ENCODE peak calls at places on chromosome 13, in nine cellular contexts. One of them, this sample, is unnamed.

GRCh38 chr13:96728463-96728862 is 265.8 kb downstream of the OXGR1 start:
- DNase-seq in astrocyte: no peak
- DNase-seq in tibial artery: no peak
- DNase-seq in CD4-positive, CD25-positive, alpha-beta regulatory T cell: no peak
- DNase-seq in A549: no peak
- DNase-seq in mucosa of descending colon: no peak
- DNase-seq in Panc1: no peak
- DNase-seq in fibroblast of mammary gland: no peak
- DNase-seq in neuronal stem cell: no peak
- DNase-seq in this sample: no peak

GRCh38 chr13:33524086-33524485 is 238.5 kb upstream of the STARD13 start:
- DNase-seq in mucosa of descending colon: no peak
- DNase-seq in fibroblast of mammary gland: peak; percentile 89
- DNase-seq in neuronal stem cell: no peak
- DNase-seq in Panc1: no peak
- DNase-seq in A549: no peak
- DNase-seq in CD4-positive, CD25-positive, alpha-beta regulatory T cell: no peak
- DNase-seq in astrocyte: peak; percentile 90
- DNase-seq in tibial artery: no peak
- DNase-seq in this sample: no peak

GRCh38 chr13:20475927-20476691 is 49.5 kb downstream of the CRYL1 start:
- DNase-seq in tibial artery: no peak
- DNase-seq in Panc1: no peak
- DNase-seq in fibroblast of mammary gland: no peak
- DNase-seq in astrocyte: peak; percentile 38
- DNase-seq in A549: no peak
- DNase-seq in neuronal stem cell: no peak
- DNase-seq in CD4-positive, CD25-positive, alpha-beta regulatory T cell: peak; percentile 93
- DNase-seq in mucosa of descending colon: peak; percentile 24
- DNase-seq in this sample: no peak

GRCh38 chr13:111937763-111938375 is 129.1 kb upstream of the SOX1 start:
- DNase-seq in CD4-positive, CD25-positive, alpha-beta regulatory T cell: no peak
- DNase-seq in A549: no peak
- DNase-seq in tibial artery: no peak
- DNase-seq in Panc1: no peak
- DNase-seq in mucosa of descending colon: no peak
- DNase-seq in neuronal stem cell: no peak
- DNase-seq in astrocyte: no peak
- DNase-seq in fibroblast of mammary gland: no peak
- DNase-seq in this sample: no peak

GRCh38 chr13:26887594-26887993 is 127.0 kb upstream of the GPR12 start:
- DNase-seq in tibial artery: no peak
- DNase-seq in Panc1: no peak
- DNase-seq in astrocyte: no peak
- DNase-seq in CD4-positive, CD25-positive, alpha-beta regulatory T cell: no peak
- DNase-seq in neuronal stem cell: no peak
- DNase-seq in A549: no peak
- DNase-seq in mucosa of descending colon: no peak
- DNase-seq in fibroblast of mammary gland: no peak
- DNase-seq in this sample: no peak

GRCh38 chr13:45544520-45544919 is 71.0 kb downstream of the ERICH6B start:
- DNase-seq in neuronal stem cell: no peak
- DNase-seq in tibial artery: no peak
- DNase-seq in fibroblast of mammary gland: no peak
- DNase-seq in A549: no peak
- DNase-seq in astrocyte: no peak
- DNase-seq in Panc1: no peak
- DNase-seq in CD4-positive, CD25-positive, alpha-beta regulatory T cell: no peak
- DNase-seq in mucosa of descending colon: no peak
- DNase-seq in this sample: no peak

GRCh38 chr13:48235100-48235813 is 2.3 kb downstream of the ITM2B start:
- DNase-seq in tibial artery: peak; percentile 56
- DNase-seq in Panc1: no peak
- DNase-seq in fibroblast of mammary gland: no peak
- DNase-seq in neuronal stem cell: no peak
- DNase-seq in A549: no peak
- DNase-seq in CD4-positive, CD25-positive, alpha-beta regulatory T cell: peak; percentile 56
- DNase-seq in astrocyte: peak; percentile 42
- DNase-seq in mucosa of descending colon: peak; percentile 37
- DNase-seq in this sample: no peak

GRCh38 chr13:29702912-29703351 is 107.4 kb upstream of the SLC7A1 start:
- DNase-seq in CD4-positive, CD25-positive, alpha-beta regulatory T cell: no peak
- DNase-seq in Panc1: no peak
- DNase-seq in neuronal stem cell: no peak
- DNase-seq in fibroblast of mammary gland: peak; percentile 93
- DNase-seq in mucosa of descending colon: peak; percentile 9
- DNase-seq in tibial artery: peak; percentile 44
- DNase-seq in astrocyte: peak; percentile 87
- DNase-seq in A549: peak; percentile 1
- DNase-seq in this sample: no peak

GRCh38 chr13:91722267-91722884 is 324.0 kb downstream of the GPC5 start:
- DNase-seq in tibial artery: no peak
- DNase-seq in CD4-positive, CD25-positive, alpha-beta regulatory T cell: peak; percentile 9
- DNase-seq in fibroblast of mammary gland: peak; percentile 17
- DNase-seq in A549: peak; percentile 1
- DNase-seq in Panc1: no peak
- DNase-seq in astrocyte: peak; percentile 11
- DNase-seq in neuronal stem cell: no peak
- DNase-seq in mucosa of descending colon: peak; percentile 14
- DNase-seq in this sample: peak; percentile 21

GRCh38 chr13:48783181-48783630 is 129.5 kb downstream of the CYSLTR2 start:
- DNase-seq in mucosa of descending colon: peak; percentile 76
- DNase-seq in Panc1: peak; percentile 4
- DNase-seq in CD4-positive, CD25-positive, alpha-beta regulatory T cell: no peak
- DNase-seq in neuronal stem cell: no peak
- DNase-seq in fibroblast of mammary gland: peak; percentile 100
- DNase-seq in astrocyte: peak; percentile 85
- DNase-seq in A549: peak; percentile 88
- DNase-seq in tibial artery: peak; percentile 79
- DNase-seq in this sample: no peak

GRCh38 chr13:49791214-49791752 is 1.2 kb downstream of the KPNA3 start:
- DNase-seq in fibroblast of mammary gland: peak; percentile 46
- DNase-seq in Panc1: no peak
- DNase-seq in CD4-positive, CD25-positive, alpha-beta regulatory T cell: peak; percentile 66
- DNase-seq in A549: peak; percentile 44
- DNase-seq in astrocyte: peak; percentile 8
- DNase-seq in neuronal stem cell: no peak
- DNase-seq in tibial artery: no peak
- DNase-seq in mucosa of descending colon: peak; percentile 53
- DNase-seq in this sample: peak; percentile 50

GRCh38 chr13:99693812-99694211 is 192.5 kb downstream of the TM9SF2 start:
- DNase-seq in neuronal stem cell: no peak
- DNase-seq in mucosa of descending colon: no peak
- DNase-seq in fibroblast of mammary gland: no peak
- DNase-seq in CD4-positive, CD25-positive, alpha-beta regulatory T cell: no peak
- DNase-seq in Panc1: no peak
- DNase-seq in A549: no peak
- DNase-seq in tibial artery: no peak
- DNase-seq in astrocyte: no peak
- DNase-seq in this sample: no peak

GRCh38 chr13:94811753-94812152 is 99.4 kb upstream of the SOX21 start:
- DNase-seq in astrocyte: no peak
- DNase-seq in Panc1: no peak
- DNase-seq in mucosa of descending colon: no peak
- DNase-seq in A549: no peak
- DNase-seq in CD4-positive, CD25-positive, alpha-beta regulatory T cell: no peak
- DNase-seq in neuronal stem cell: no peak
- DNase-seq in fibroblast of mammary gland: no peak
- DNase-seq in tibial artery: no peak
- DNase-seq in this sample: no peak

GRCh38 chr13:112837371-112838037 is 131.5 kb upstream of the MCF2L start:
- DNase-seq in A549: no peak
- DNase-seq in mucosa of descending colon: no peak
- DNase-seq in astrocyte: no peak
- DNase-seq in neuronal stem cell: no peak
- DNase-seq in fibroblast of mammary gland: peak; percentile 19
- DNase-seq in tibial artery: no peak
- DNase-seq in Panc1: no peak
- DNase-seq in CD4-positive, CD25-positive, alpha-beta regulatory T cell: no peak
- DNase-seq in this sample: no peak

GRCh38 chr13:113808058-113808834 is 49.2 kb downstream of the TMEM255B start:
- DNase-seq in Panc1: no peak
- DNase-seq in A549: no peak
- DNase-seq in mucosa of descending colon: no peak
- DNase-seq in CD4-positive, CD25-positive, alpha-beta regulatory T cell: no peak
- DNase-seq in astrocyte: no peak
- DNase-seq in neuronal stem cell: no peak
- DNase-seq in tibial artery: no peak
- DNase-seq in fibroblast of mammary gland: no peak
- DNase-seq in this sample: no peak

GRCh38 chr13:26707122-26708006 is 53.2 kb downstream of the GPR12 start:
- DNase-seq in fibroblast of mammary gland: peak; percentile 57
- DNase-seq in astrocyte: peak; percentile 16
- DNase-seq in tibial artery: no peak
- DNase-seq in Panc1: no peak
- DNase-seq in neuronal stem cell: peak; percentile 48
- DNase-seq in A549: peak; percentile 51
- DNase-seq in mucosa of descending colon: peak; percentile 53
- DNase-seq in CD4-positive, CD25-positive, alpha-beta regulatory T cell: peak; percentile 43
- DNase-seq in this sample: peak; percentile 61

GRCh38 chr13:94968040-94968756 is 255.9 kb upstream of the SOX21 start:
- DNase-seq in tibial artery: no peak
- DNase-seq in CD4-positive, CD25-positive, alpha-beta regulatory T cell: no peak
- DNase-seq in Panc1: no peak
- DNase-seq in fibroblast of mammary gland: no peak
- DNase-seq in neuronal stem cell: peak; percentile 65
- DNase-seq in astrocyte: no peak
- DNase-seq in mucosa of descending colon: no peak
- DNase-seq in A549: peak; percentile 67
- DNase-seq in this sample: no peak

GRCh38 chr13:78609464-78610205 is 6.3 kb upstream of the POU4F1 start:
- DNase-seq in CD4-positive, CD25-positive, alpha-beta regulatory T cell: no peak
- DNase-seq in neuronal stem cell: peak; percentile 48
- DNase-seq in fibroblast of mammary gland: no peak
- DNase-seq in mucosa of descending colon: no peak
- DNase-seq in Panc1: no peak
- DNase-seq in A549: peak; percentile 14
- DNase-seq in tibial artery: no peak
- DNase-seq in astrocyte: no peak
- DNase-seq in this sample: peak; percentile 35
- H3K4me3 ChIP-seq in CD4-positive, CD25-positive, alpha-beta regulatory T cell: no peak overlapping the region
- H3K4me3 ChIP-seq in neuronal stem cell: peak overlapping the region; percentile 48
- H3K4me3 ChIP-seq in fibroblast of mammary gland: peak overlapping the region; percentile 37
- H3K4me3 ChIP-seq in mucosa of descending colon: no peak overlapping the region
- H3K4me3 ChIP-seq in Panc1: peak overlapping the region; percentile 55
- H3K4me3 ChIP-seq in A549: peak overlapping the region; percentile 62
- H3K4me3 ChIP-seq in tibial artery: peak overlapping the region; percentile 35
- H3K4me3 ChIP-seq in astrocyte: peak overlapping the region; percentile 57
- H3K4me3 ChIP-seq in this sample: peak overlapping the region; percentile 52

DNA sequence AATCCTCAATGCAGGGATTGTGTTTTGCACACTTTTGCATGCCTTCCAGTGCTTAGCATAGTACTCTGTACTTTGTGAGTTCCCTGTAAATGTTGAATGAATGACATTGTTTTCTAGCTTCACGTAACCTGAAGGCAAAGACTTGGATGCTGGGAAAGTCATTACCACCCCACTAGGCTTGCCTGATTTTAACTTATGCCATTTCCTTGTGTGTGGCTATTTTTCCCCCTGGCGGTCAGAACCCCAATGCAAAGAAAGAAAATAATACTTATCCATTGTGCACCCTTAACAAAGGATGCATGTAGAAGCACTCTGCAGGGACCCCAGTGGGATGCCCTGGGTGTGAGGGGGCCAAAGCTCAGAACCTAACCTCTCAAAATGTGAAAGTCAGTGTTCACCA is 1.2 kb upstream of the ENOX1 start:
- DNase-seq in A549: peak; percentile 51
- DNase-seq in neuronal stem cell: peak; percentile 38
- DNase-seq in CD4-positive, CD25-positive, alpha-beta regulatory T cell: no peak
- DNase-seq in mucosa of descending colon: no peak
- DNase-seq in tibial artery: no peak
- DNase-seq in Panc1: no peak
- DNase-seq in fibroblast of mammary gland: peak; percentile 75
- DNase-seq in astrocyte: peak; percentile 18
- DNase-seq in this sample: peak; percentile 58
- H3K4me3 ChIP-seq in A549: peak overlapping the region; percentile 60
- H3K4me3 ChIP-seq in neuronal stem cell: peak overlapping the region; percentile 76
- H3K4me3 ChIP-seq in CD4-positive, CD25-positive, alpha-beta regulatory T cell: no peak overlapping the region
- H3K4me3 ChIP-seq in mucosa of descending colon: no peak overlapping the region
- H3K4me3 ChIP-seq in tibial artery: no peak overlapping the region
- H3K4me3 ChIP-seq in Panc1: no peak overlapping the region
- H3K4me3 ChIP-seq in fibroblast of mammary gland: peak overlapping the region; percentile 64
- H3K4me3 ChIP-seq in astrocyte: peak overlapping the region; percentile 62
- H3K4me3 ChIP-seq in this sample: peak overlapping the region; percentile 84

DNA sequence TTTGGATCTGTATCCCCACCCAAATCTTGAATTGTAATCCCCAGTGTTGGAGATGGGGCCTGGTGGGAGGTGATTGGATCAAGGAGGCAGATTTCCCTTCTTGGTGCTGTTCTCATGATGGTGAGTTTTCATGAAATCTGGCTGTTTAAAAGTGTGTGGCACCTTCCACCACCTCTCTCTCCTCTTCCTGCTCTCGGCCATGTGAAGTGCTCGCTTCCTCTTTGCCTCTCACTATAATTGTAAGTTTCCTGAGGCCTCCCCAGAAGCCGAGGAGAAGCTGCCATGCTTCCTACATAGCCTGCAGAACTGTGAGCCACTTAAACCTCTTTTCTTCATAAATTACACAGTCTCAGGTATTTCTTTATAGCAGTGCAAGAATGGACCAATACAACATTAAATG is 15.7 kb downstream of the COMMD6 start:
- DNase-seq in A549: no peak
- DNase-seq in tibial artery: no peak
- DNase-seq in mucosa of descending colon: no peak
- DNase-seq in astrocyte: no peak
- DNase-seq in CD4-positive, CD25-positive, alpha-beta regulatory T cell: no peak
- DNase-seq in fibroblast of mammary gland: no peak
- DNase-seq in Panc1: no peak
- DNase-seq in neuronal stem cell: no peak
- DNase-seq in this sample: no peak
- H3K4me3 ChIP-seq in A549: no peak overlapping the region
- H3K4me3 ChIP-seq in tibial artery: no peak overlapping the region
- H3K4me3 ChIP-seq in mucosa of descending colon: no peak overlapping the region
- H3K4me3 ChIP-seq in astrocyte: no peak overlapping the region
- H3K4me3 ChIP-seq in CD4-positive, CD25-positive, alpha-beta regulatory T cell: no peak overlapping the region
- H3K4me3 ChIP-seq in fibroblast of mammary gland: no peak overlapping the region
- H3K4me3 ChIP-seq in Panc1: no peak overlapping the region
- H3K4me3 ChIP-seq in neuronal stem cell: no peak overlapping the region
- H3K4me3 ChIP-seq in this sample: no peak overlapping the region

DNA sequence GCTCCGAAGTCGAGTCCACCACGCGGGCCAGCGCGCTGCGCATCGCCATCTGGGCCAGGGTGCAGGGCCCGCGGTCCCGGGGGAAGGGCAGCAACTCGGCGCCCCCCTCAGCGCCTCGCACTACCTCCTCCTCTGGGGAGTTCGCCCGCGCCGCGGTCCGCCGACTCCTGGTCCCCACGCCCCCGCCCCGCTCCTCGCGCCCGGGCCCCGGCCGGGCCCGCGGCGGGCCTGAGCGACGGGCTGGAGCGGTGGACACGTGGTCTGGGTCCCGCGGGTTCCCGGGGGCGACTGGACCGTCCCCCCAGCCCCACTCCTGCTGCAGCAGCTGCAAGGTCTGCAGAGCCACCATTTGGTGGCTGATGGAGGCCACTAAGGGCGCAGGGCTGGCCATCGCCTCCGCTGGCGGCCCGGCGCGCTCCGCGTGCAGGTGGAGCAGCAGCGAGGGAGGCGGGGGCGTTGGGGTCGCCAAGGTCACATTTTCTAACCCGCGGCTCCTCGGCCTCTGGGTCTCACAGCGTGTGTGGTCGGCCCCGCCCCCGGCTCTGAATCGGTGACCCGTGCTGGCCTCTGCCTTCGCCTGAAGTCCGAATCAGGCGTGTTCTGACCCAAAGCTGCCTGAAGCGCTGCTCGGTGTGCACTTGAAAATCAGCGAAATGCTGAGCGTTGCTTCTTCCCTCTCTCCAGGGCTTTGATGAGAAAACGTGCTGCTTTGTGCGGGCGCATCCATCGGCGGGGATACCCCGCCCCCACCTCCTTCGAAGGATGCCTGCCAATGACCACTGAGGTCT is at the start of gene DLEU7:
- DNase-seq in fibroblast of mammary gland: no peak
- DNase-seq in neuronal stem cell: peak; percentile 82
- DNase-seq in Panc1: no peak
- DNase-seq in mucosa of descending colon: no peak
- DNase-seq in astrocyte: no peak
- DNase-seq in A549: no peak
- DNase-seq in CD4-positive, CD25-positive, alpha-beta regulatory T cell: no peak
- DNase-seq in tibial artery: no peak
- DNase-seq in this sample: no peak
- H3K4me3 ChIP-seq in fibroblast of mammary gland: no peak within 1 kb of the TSS
- H3K4me3 ChIP-seq in neuronal stem cell: peak within 1 kb of the TSS; percentile 57
- H3K4me3 ChIP-seq in Panc1: no peak within 1 kb of the TSS
- H3K4me3 ChIP-seq in mucosa of descending colon: no peak within 1 kb of the TSS
- H3K4me3 ChIP-seq in astrocyte: peak within 1 kb of the TSS; percentile 40
- H3K4me3 ChIP-seq in A549: no peak within 1 kb of the TSS
- H3K4me3 ChIP-seq in CD4-positive, CD25-positive, alpha-beta regulatory T cell: no peak within 1 kb of the TSS
- H3K4me3 ChIP-seq in tibial artery: no peak within 1 kb of the TSS
- H3K4me3 ChIP-seq in this sample: no peak within 1 kb of the TSS